ENCODE peak calls at places on chromosomes 7 and 10, in eight cellular contexts. W is endothelial cell; A is stomach; H is GM06990; M is AG10803; K is sigmoid colon; T is CD8-positive, alpha-beta T cell; U is A549. I is an unnamed sample.

GRCh38 chr10:77305650-77306632 is 331.7 kb downstream of the KCNMA1 start:
- DNase-seq in W (no peak), A (no peak), H (no peak), M (peak; percentile 67), K (no peak), T (no peak), U (no peak), I (no peak)

GRCh38 chr10:110803830-110804338 is 67.8 kb upstream of the PDCD4 start:
- DNase-seq in W (peak; percentile 50), A (peak; percentile 60), H (no peak), M (peak; percentile 54), K (no peak), T (peak; percentile 40), U (peak; percentile 49), I (peak; percentile 61)

GRCh38 chr7:53611043-53611442 is 575.6 kb downstream of the POM121L12 start:
- DNase-seq in W (no peak), A (no peak), H (no peak), M (no peak), K (no peak), T (no peak), U (no peak), I (no peak)

GRCh38 chr10:12940791-12941190 is 60.7 kb downstream of the CCDC3 start:
- DNase-seq in W (no peak), A (no peak), H (no peak), M (no peak), K (no peak), T (no peak), U (no peak), I (no peak)

GRCh38 chr7:55086413-55087201 is 67.8 kb downstream of the EGFR start:
- DNase-seq in W (no peak), A (no peak), H (peak; percentile 56), M (peak; percentile 81), K (no peak), T (no peak), U (no peak), I (peak; percentile 61)

GRCh38 chr10:29381230-29381563 is 92.3 kb downstream of the LYZL1 start:
- DNase-seq in W (no peak), A (no peak), H (no peak), M (no peak), K (no peak), T (no peak), U (no peak), I (no peak)

GRCh38 chr7:135791543-135792120 is 43.0 kb upstream of the FAM180A start:
- DNase-seq in W (no peak), A (no peak), H (no peak), M (no peak), K (no peak), T (no peak), U (no peak), I (no peak)

GRCh38 chr7:3272691-3273141 is 28.3 kb upstream of the SDK1 start:
- DNase-seq in W (no peak), A (no peak), H (no peak), M (no peak), K (no peak), T (no peak), U (peak; percentile 18), I (no peak)

GRCh38 chr10:79378383-79378646 is 31.0 kb downstream of the PPIF start:
- DNase-seq in W (no peak), A (no peak), H (no peak), M (no peak), K (no peak), T (no peak), U (no peak), I (no peak)

GRCh38 chr7:78472519-78472918 is 673.9 kb downstream of the PHTF2 start:
- DNase-seq in W (no peak), A (no peak), H (no peak), M (peak; percentile 94), K (no peak), T (no peak), U (no peak), I (no peak)

GRCh38 chr7:51249187-51249945 is 67.2 kb downstream of the COBL start:
- DNase-seq in W (no peak), A (no peak), H (no peak), M (no peak), K (no peak), T (no peak), U (peak; percentile 26), I (no peak)

GRCh38 chr7:74038194-74038961 is 10.4 kb downstream of the ELN start:
- DNase-seq in W (no peak), A (no peak), H (no peak), M (no peak), K (peak; percentile 91), T (no peak), U (no peak), I (no peak)

GRCh38 chr10:55509168-55509567 is 708.1 kb upstream of the PCDH15 start:
- DNase-seq in W (no peak), A (no peak), H (no peak), M (no peak), K (no peak), T (no peak), U (no peak), I (no peak)

GRCh38 chr10:4134701-4135100 is 349.7 kb upstream of the KLF6 start:
- DNase-seq in W (no peak), A (no peak), H (no peak), M (no peak), K (no peak), T (no peak), U (no peak), I (no peak)

GRCh38 chr7:75967573-75967997 is 26.8 kb downstream of the TMEM120A start:
- DNase-seq in W (peak; percentile 28), A (no peak), H (no peak), M (peak; percentile 39), K (peak; percentile 91), T (no peak), U (no peak), I (no peak)

DNA sequence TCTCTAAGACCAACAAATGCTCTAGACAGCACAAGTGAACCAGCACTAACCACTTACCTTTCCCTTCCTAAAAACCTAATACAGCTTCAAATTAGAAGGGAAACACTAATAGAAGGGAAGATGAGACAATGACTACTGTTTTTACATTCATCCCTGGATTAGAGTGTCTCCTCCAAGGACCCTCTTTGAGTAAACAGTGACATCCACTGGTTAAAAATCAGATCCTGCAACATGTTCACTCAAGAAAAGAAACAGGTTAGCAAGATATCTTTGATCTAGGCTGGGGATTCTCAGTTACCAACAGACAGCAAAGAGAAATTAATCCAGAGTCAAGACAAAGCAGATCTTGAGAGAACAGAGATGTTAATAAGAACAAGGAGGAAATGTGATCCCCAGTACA is 177.7 kb upstream of the GHITM start:
- DNase-seq in W (no peak), A (no peak), H (no peak), M (no peak), K (no peak), T (no peak), U (no peak), I (no peak)
- TF ChIP-seq CTCF in W (no peak), A (no peak), H (no peak), M (no peak), K (no peak), T (no peak), U (no peak), I (no peak)

DNA sequence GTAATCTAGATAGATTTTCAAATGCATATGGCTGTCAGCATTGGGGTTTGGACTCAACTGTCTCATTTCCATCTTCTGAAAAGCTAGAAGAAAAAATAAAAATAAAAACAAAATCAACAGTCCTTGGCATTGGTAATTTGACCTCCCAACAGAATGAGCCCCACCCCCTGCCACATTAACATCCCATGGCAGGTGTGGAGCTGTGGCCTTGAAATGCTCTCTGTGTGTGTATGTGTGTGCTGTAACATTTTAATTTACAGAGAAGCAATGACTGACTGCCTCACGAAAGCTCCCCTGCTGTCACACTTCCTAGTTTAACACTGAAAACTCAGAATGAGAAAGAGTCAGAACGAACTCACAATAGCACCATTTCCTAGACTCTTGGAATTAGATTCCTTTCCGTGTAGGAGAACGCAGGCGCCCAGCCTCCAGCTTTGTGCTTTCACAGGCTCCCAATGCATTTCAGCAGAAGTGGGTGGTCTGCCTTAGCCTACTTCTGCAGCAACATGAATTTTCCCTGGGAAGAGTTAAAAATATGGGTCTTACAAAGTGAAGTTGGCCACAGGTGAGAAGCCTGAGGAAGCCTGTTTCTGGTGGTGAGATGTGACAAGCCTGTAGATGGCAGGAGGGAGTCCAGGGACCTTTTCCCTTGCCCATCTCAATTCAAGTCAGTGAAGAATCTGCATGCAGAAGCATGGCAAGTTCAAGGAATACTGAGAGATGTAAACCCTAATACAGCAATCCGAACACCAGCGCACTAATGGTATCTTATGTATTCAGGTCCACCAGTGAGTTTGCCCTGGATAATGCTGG is 73.9 kb downstream of the RHOBTB1 start:
- DNase-seq in W (no peak), A (no peak), H (no peak), M (no peak), K (no peak), T (no peak), U (no peak), I (no peak)
- TF ChIP-seq CTCF in W (no peak), A (no peak), H (peak; percentile 2), M (peak; percentile 21), K (no peak), T (no peak), U (peak; percentile 27), I (no peak)

DNA sequence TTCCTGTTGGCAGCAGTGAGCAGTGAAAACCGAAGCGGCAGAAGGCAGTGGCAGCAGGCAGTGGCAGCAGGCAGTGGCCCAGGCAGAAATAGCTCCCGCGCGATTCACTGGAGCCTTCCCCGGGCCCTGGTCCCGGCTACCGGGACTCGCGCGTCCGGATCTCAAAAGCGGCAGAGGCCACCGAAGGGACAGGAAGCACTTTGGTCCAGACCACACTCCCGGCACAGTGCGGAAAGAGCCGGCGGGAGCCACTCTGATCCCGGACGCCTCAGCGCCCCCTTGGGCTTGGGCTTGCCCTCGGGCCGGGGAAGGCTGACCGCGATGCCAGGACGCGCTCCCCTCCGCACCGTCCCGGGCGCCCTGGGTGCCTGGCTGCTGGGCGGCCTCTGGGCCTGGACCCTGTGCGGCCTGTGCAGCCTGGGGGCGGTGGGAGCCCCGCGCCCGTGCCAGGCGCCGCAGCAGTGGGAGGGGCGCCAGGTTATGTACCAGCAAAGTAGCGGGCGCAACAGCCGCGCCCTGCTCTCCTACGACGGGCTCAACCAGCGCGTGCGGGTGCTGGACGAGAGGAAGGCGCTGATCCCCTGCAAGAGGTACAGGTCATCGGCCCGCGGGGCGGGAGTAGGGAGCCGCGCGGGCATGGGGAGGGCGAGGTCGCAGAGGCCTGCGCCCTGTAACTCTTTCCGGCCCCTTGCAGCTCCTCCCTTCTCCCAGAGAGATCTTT is at the start of gene EPDR1:
- DNase-seq in W (peak; percentile 65), A (no peak), H (peak; percentile 58), M (peak; percentile 29), K (peak; percentile 73), T (peak; percentile 52), U (peak; percentile 63), I (peak; percentile 46)
- TF ChIP-seq CTCF in W (peak; percentile 28), A (no peak), H (peak; percentile 42), M (no peak), K (no peak), T (no peak), U (peak; percentile 49), I (peak; percentile 19)

GRCh38 chr7:39459606-39460090 is 106.6 kb upstream of the YAE1 start:
- DNase-seq in W (no peak), A (no peak), H (no peak), M (no peak), K (no peak), T (no peak), U (no peak), I (no peak)

GRCh38 chr7:39451901-39452300 is 114.3 kb upstream of the YAE1 start:
- DNase-seq in W (no peak), A (no peak), H (no peak), M (no peak), K (no peak), T (no peak), U (no peak), I (no peak)

GRCh38 chr7:39458346-39458745 is 107.9 kb upstream of the YAE1 start:
- DNase-seq in W (no peak), A (no peak), H (no peak), M (peak; percentile 11), K (no peak), T (no peak), U (no peak), I (no peak)

GRCh38 chr7:39453743-39454355 is 112.4 kb upstream of the YAE1 start:
- DNase-seq in W (peak; percentile 70), A (peak; percentile 43), H (no peak), M (peak; percentile 54), K (no peak), T (peak; percentile 46), U (peak; percentile 25), I (peak; percentile 55)
- TF ChIP-seq CTCF in W (peak; percentile 76), A (no peak), H (peak; percentile 89), M (peak; percentile 89), K (peak; percentile 17), T (peak; percentile 67), U (peak; percentile 53), I (peak; percentile 57)